ENCODE peak calls at places on chromosomes 5 and 9, in ten cellular contexts. J, L, Y, O, H, A, X, T, E and F are unnamed samples.

GRCh38 chr5:151685749-151686672 is 704 bp downstream of the SPARC start:
- DNase-seq in J (no peak), L (no peak), Y (no peak), O (no peak), H (peak), A (no peak), X (no peak), T (no peak), E (peak), F (no peak)

GRCh38 chr5:156759156-156759555 is 90.9 kb upstream of the PPP1R2B start:
- DNase-seq in J (no peak), L (no peak), Y (no peak), O (no peak), H (no peak), A (no peak), X (no peak), T (no peak), E (no peak), F (no peak)

GRCh38 chr5:35919191-35919590 is 19.2 kb downstream of the CAPSL start:
- DNase-seq in J (no peak), L (no peak), Y (no peak), O (no peak), H (peak), A (no peak), X (no peak), T (no peak), E (peak), F (no peak)

GRCh38 chr9:1619915-1620705 is 395.0 kb upstream of the SMARCA2 start:
- DNase-seq in J (no peak), L (no peak), Y (no peak), O (peak), H (peak), A (no peak), X (no peak), T (no peak), E (peak), F (no peak)

GRCh38 chr5:153573326-153574033 is 83.0 kb downstream of the GRIA1 start:
- DNase-seq in J (no peak), L (no peak), Y (no peak), O (no peak), H (no peak), A (no peak), X (no peak), T (no peak), E (peak), F (no peak)

GRCh38 chr5:80837679-80838078 is 122.5 kb upstream of the RASGRF2 start:
- DNase-seq in J (no peak), L (no peak), Y (no peak), O (no peak), H (no peak), A (no peak), X (no peak), T (peak), E (no peak), F (no peak)

GRCh38 chr5:53361708-53362107 is 118.7 kb upstream of the FST start:
- DNase-seq in J (no peak), L (no peak), Y (no peak), O (no peak), H (no peak), A (no peak), X (no peak), T (no peak), E (no peak), F (no peak)

GRCh38 chr5:80408475-80408875 is 611 bp downstream of the ZFYVE16 start:
- DNase-seq in J (peak), L (peak), Y (peak), O (peak), H (peak), A (no peak), X (peak), T (peak), E (peak), F (no peak)

GRCh38 chr5:56278267-56278826 is 45.2 kb upstream of the ANKRD55 start:
- DNase-seq in J (no peak), L (no peak), Y (no peak), O (no peak), H (peak), A (no peak), X (no peak), T (no peak), E (no peak), F (no peak)

GRCh38 chr5:176870110-176870591 is 29.0 kb downstream of the HK3 start:
- DNase-seq in J (peak), L (no peak), Y (no peak), O (peak), H (peak), A (peak), X (peak), T (no peak), E (peak), F (peak)

GRCh38 chr5:141816598-141817399 is 61.4 kb downstream of the PCDH1 start:
- DNase-seq in J (no peak), L (no peak), Y (no peak), O (no peak), H (no peak), A (peak), X (peak), T (no peak), E (peak), F (no peak)

GRCh38 chr5:164188733-164189148 is 683.3 kb downstream of the MAT2B start:
- DNase-seq in J (no peak), L (no peak), Y (peak), O (peak), H (no peak), A (no peak), X (no peak), T (no peak), E (peak), F (no peak)

GRCh38 chr5:124353016-124353415 is 393.4 kb downstream of the ZNF608 start:
- DNase-seq in J (no peak), L (no peak), Y (no peak), O (no peak), H (no peak), A (no peak), X (no peak), T (no peak), E (no peak), F (no peak)

GRCh38 chr9:15999422-16000339 is 446.8 kb downstream of the CCDC171 start:
- DNase-seq in J (no peak), L (no peak), Y (no peak), O (no peak), H (peak), A (no peak), X (no peak), T (no peak), E (peak), F (no peak)

GRCh38 chr9:129182625-129183494 is 4.8 kb upstream of the IER5L start:
- DNase-seq in J (peak), L (no peak), Y (no peak), O (peak), H (peak), A (no peak), X (peak), T (no peak), E (peak), F (peak)

GRCh38 chr5:151448038-151448985 is 909 bp downstream of the SLC36A1 start:
- DNase-seq in J (no peak), L (peak), Y (no peak), O (peak), H (peak), A (peak), X (peak), T (no peak), E (peak), F (no peak)

GRCh38 chr5:166356096-166356495 is 1935.3 kb upstream of the WWC1 start:
- DNase-seq in J (no peak), L (no peak), Y (no peak), O (no peak), H (no peak), A (no peak), X (no peak), T (no peak), E (no peak), F (no peak)

GRCh38 chr9:16825364-16825763 is 45.1 kb downstream of the BNC2 start:
- DNase-seq in J (no peak), L (no peak), Y (no peak), O (no peak), H (peak), A (no peak), X (no peak), T (no peak), E (peak), F (no peak)

GRCh38 chr5:94793816-94794198 is 175.3 kb downstream of the SLF1 start:
- DNase-seq in J (no peak), L (no peak), Y (no peak), O (no peak), H (peak), A (no peak), X (no peak), T (no peak), E (peak), F (no peak)

GRCh38 chr5:171633776-171634470 is 151.7 kb upstream of the SMIM23 start:
- DNase-seq in J (no peak), L (peak), Y (no peak), O (no peak), H (no peak), A (no peak), X (no peak), T (no peak), E (no peak), F (no peak)